ENCODE peak calls at places on chromosomes 12 and 14, in eight cellular contexts. M is tibial artery, Y is foreskin fibroblast, B is choroid plexus epithelial cell, K is A549, F is Peyer's patch, S is SK-N-SH, Q is epithelial cell of proximal tubule. O is an unnamed sample.

GRCh38 chr12:2481951-2482350 is 312.8 kb upstream of the FKBP4 start:
- DNase-seq in M (no peak), Y (peak; percentile 19), B (no peak), K (no peak), F (no peak), S (no peak), Q (no peak), O (no peak)

GRCh38 chr12:39813776-39814175 is 194.2 kb upstream of the ABCD2 start:
- DNase-seq in M (no peak), Y (peak; percentile 26), B (peak; percentile 18), K (no peak), F (no peak), S (no peak), Q (no peak), O (peak; percentile 78)

GRCh38 chr12:113361574-113362370 is 3.4 kb downstream of the PLBD2 start:
- DNase-seq in M (no peak), Y (no peak), B (no peak), K (no peak), F (no peak), S (no peak), Q (no peak), O (no peak)

GRCh38 chr12:31752450-31752849 is 23.6 kb upstream of the AMN1 start:
- DNase-seq in M (no peak), Y (no peak), B (no peak), K (no peak), F (no peak), S (peak; percentile 15), Q (no peak), O (no peak)

GRCh38 chr12:95908573-95908972 is 33.8 kb downstream of the CCDC38 start:
- DNase-seq in M (no peak), Y (peak; percentile 55), B (peak; percentile 58), K (no peak), F (no peak), S (no peak), Q (no peak), O (peak; percentile 36)

GRCh38 chr14:103188691-103189480 is 65.6 kb downstream of the TNFAIP2 start:
- DNase-seq in M (no peak), Y (peak; percentile 23), B (no peak), K (peak; percentile 44), F (peak; percentile 77), S (peak; percentile 64), Q (no peak), O (no peak)

GRCh38 chr12:12461923-12462315 is 100.7 kb downstream of the DUSP16 start:
- DNase-seq in M (no peak), Y (no peak), B (no peak), K (no peak), F (no peak), S (no peak), Q (no peak), O (no peak)

GRCh38 chr14:96038558-96038919 is 623 bp upstream of the C14orf132 start:
- DNase-seq in M (no peak), Y (no peak), B (no peak), K (no peak), F (no peak), S (no peak), Q (no peak), O (peak; percentile 5)

GRCh38 chr14:71094722-71095121 is 187.5 kb downstream of the PCNX1 start:
- DNase-seq in M (no peak), Y (no peak), B (peak; percentile 26), K (no peak), F (no peak), S (no peak), Q (no peak), O (no peak)

GRCh38 chr12:121827351-121828099 is 23.7 kb downstream of the SETD1B start:
- DNase-seq in M (no peak), Y (no peak), B (no peak), K (no peak), F (no peak), S (no peak), Q (no peak), O (no peak)
- TF ChIP-seq CTCF in M (no peak), Y (no peak), B (no peak), K (no peak), F (no peak), S (no peak), Q (no peak), O (no peak)

DNA sequence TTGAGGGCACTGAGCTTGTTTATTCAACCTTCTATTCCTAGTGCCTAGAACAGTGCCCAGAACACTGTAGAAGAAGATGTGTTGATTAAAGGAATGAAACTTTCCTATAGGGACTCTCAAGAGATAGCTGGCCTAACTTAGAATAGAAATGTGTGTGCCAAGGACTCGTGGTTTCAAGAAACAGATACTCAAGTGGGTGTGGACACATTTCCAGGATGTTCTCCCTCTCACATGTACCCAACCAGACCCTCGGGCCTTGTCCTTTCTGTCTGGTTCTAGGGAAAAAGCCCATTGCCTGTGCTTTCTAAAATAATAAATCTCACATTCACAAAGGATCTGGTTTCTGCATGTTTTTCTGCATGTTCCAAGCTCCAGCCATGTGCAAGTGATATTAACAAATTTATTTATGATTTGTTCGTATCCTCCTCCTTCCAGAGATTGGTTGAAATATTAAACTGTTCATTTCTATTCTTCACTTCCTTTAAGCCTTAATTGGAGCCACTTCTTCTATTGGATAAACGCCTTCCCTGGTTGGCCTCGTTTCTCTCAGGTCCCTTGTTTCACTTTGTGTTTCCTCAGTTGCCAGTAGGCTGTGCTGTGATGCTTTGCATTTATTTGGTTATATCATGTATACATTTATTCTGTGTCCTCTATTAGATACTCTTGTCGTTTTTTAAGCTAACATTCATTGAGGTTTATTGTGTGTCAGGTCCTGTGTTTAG is 89.8 kb downstream of the CRADD start:
- DNase-seq in M (no peak), Y (peak; percentile 88), B (peak; percentile 90), K (peak; percentile 66), F (no peak), S (peak; percentile 41), Q (no peak), O (peak; percentile 86)
- H3K4me3 ChIP-seq in M (no peak overlapping the region), Y (no peak overlapping the region), B (no peak overlapping the region), K (no peak overlapping the region), F (no peak overlapping the region), S (no peak overlapping the region), Q (no peak overlapping the region), O (no peak overlapping the region)

GRCh38 chr12:67431436-67432049 is 162.4 kb downstream of the CAND1 start:
- DNase-seq in M (no peak), Y (peak; percentile 60), B (no peak), K (no peak), F (no peak), S (no peak), Q (no peak), O (no peak)

GRCh38 chr12:67433393-67434175 is 164.4 kb downstream of the CAND1 start:
- DNase-seq in M (no peak), Y (no peak), B (peak; percentile 51), K (peak; percentile 30), F (no peak), S (no peak), Q (no peak), O (peak; percentile 71)

GRCh38 chr12:67427336-67427735 is 158.2 kb downstream of the CAND1 start:
- DNase-seq in M (no peak), Y (no peak), B (no peak), K (no peak), F (no peak), S (no peak), Q (no peak), O (no peak)

GRCh38 chr12:67428431-67428830 is 159.3 kb downstream of the CAND1 start:
- DNase-seq in M (no peak), Y (peak; percentile 38), B (no peak), K (no peak), F (no peak), S (no peak), Q (no peak), O (no peak)

DNA sequence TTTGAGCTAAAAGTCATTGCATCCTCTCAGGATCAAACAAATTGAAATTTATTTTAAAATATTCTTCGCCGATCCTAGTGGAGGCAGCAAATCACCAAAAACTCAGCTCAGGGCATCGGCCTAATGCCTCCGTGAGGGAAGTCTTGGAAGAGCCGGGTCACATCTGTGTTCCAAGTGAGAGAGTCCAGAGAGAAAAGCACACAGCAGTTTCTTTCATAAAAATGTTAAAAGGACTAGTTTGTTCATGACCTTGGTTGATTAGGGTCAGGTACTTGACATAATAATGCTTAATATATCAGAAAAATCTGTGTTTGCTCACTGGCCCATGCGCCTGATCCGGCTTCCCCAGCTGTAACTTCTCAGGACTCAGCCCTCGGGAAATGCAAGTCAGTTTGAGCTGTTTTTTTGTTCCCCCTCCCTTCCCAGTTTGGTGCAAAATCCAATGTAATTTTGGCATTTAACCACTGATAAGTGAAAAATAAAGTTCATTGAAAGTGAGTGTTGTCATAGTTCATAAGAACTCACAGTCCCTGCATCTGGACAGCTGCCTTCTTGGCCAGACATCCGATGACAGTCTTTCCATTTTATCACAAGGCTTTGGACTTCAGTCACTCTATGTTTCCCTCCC is 161.7 kb downstream of the CAND1 start:
- DNase-seq in M (peak; percentile 77), Y (peak; percentile 56), B (peak; percentile 31), K (no peak), F (no peak), S (no peak), Q (no peak), O (peak; percentile 44)
- TF ChIP-seq CTCF in M (peak; percentile 32), Y (no peak), B (peak; percentile 26), K (no peak), F (no peak), S (peak; percentile 11), Q (no peak), O (peak; percentile 14)

DNA sequence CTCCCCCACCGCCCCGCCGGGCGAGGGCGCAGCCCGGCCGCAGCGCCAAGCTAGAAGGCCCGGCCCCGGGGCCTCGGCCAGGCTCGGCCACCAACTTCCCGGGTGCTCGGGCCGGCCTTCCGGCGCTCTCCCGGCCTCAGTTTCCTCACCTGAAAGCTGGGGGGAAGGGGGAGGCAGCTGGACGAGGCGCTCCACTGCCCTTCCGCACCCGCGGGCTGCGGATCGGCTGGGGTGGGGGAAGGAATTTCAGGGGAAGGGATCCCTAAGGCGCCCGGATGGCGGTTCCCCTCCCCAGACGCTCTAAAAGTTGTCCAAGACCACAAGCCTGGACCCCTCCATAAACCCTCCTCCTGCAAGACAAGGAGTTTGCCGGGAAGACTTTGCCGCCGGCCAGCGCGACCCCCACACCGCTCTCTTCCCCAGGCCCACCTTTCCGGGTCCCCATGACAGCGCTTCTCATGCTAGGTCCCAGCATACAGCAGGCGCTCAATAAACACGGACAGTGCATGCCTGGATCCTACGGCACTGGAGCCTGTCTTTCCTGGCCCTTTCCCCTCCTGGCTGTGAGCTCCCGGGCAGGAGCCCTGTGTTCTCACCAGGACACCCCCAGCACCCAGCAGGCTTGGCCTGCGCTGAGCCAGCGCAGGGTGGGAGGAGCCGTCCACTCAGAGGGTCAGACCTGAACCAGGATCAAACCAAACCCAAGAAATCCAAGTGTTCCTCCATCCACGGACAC is 18.1 kb downstream of the BEGAIN start:
- DNase-seq in M (no peak), Y (no peak), B (no peak), K (no peak), F (no peak), S (peak; percentile 87), Q (no peak), O (no peak)
- H3K4me3 ChIP-seq in M (peak overlapping the region; percentile 31), Y (no peak overlapping the region), B (no peak overlapping the region), K (peak overlapping the region; percentile 56), F (peak overlapping the region; percentile 51), S (peak overlapping the region; percentile 59), Q (no peak overlapping the region), O (no peak overlapping the region)

O was measured in fibroblast of mammary gland.